ENCODE peak calls at places on chromosomes 7 and 10, in six cellular contexts. One of them, this sample, is unnamed.

GRCh38 chr7:15720849-15721471 is 34.5 kb upstream of the MEOX2 start:
- DNase-seq in stromal cell of bone marrow: peak
- DNase-seq in NCI-H1105: peak
- DNase-seq in posterior vena cava: no peak
- DNase-seq in AG20443: peak
- DNase-seq in nephron progenitor cell: peak
- DNase-seq in this sample: no peak

GRCh38 chr7:112938895-112939588 is 147.6 kb downstream of the GPR85 start:
- DNase-seq in stromal cell of bone marrow: no peak
- DNase-seq in NCI-H1105: peak
- DNase-seq in posterior vena cava: peak
- DNase-seq in AG20443: peak
- DNase-seq in nephron progenitor cell: peak
- DNase-seq in this sample: peak

GRCh38 chr7:149882264-149883048 is 8.7 kb downstream of the ATP6V0E2 start:
- DNase-seq in stromal cell of bone marrow: no peak
- DNase-seq in NCI-H1105: no peak
- DNase-seq in posterior vena cava: no peak
- DNase-seq in AG20443: no peak
- DNase-seq in nephron progenitor cell: no peak
- DNase-seq in this sample: no peak

GRCh38 chr7:98090116-98090515 is 16.5 kb upstream of the LMTK2 start:
- DNase-seq in stromal cell of bone marrow: no peak
- DNase-seq in NCI-H1105: no peak
- DNase-seq in posterior vena cava: no peak
- DNase-seq in AG20443: no peak
- DNase-seq in nephron progenitor cell: no peak
- DNase-seq in this sample: no peak

GRCh38 chr10:101693701-101694055 is 1.3 kb downstream of the FBXW4 start:
- DNase-seq in stromal cell of bone marrow: no peak
- DNase-seq in NCI-H1105: no peak
- DNase-seq in posterior vena cava: no peak
- DNase-seq in AG20443: peak
- DNase-seq in nephron progenitor cell: no peak
- DNase-seq in this sample: no peak

GRCh38 chr7:25297231-25297630 is 68.9 kb upstream of the NPVF start:
- DNase-seq in stromal cell of bone marrow: no peak
- DNase-seq in NCI-H1105: no peak
- DNase-seq in posterior vena cava: no peak
- DNase-seq in AG20443: no peak
- DNase-seq in nephron progenitor cell: no peak
- DNase-seq in this sample: no peak

GRCh38 chr10:54057357-54057756 is 743.7 kb downstream of the PCDH15 start:
- DNase-seq in stromal cell of bone marrow: no peak
- DNase-seq in NCI-H1105: no peak
- DNase-seq in posterior vena cava: no peak
- DNase-seq in AG20443: no peak
- DNase-seq in nephron progenitor cell: no peak
- DNase-seq in this sample: no peak

GRCh38 chr7:17376595-17376994 is 78.1 kb downstream of the AHR start:
- DNase-seq in stromal cell of bone marrow: no peak
- DNase-seq in NCI-H1105: no peak
- DNase-seq in posterior vena cava: no peak
- DNase-seq in AG20443: no peak
- DNase-seq in nephron progenitor cell: no peak
- DNase-seq in this sample: no peak

GRCh38 chr7:17983238-17984088 is 43.2 kb upstream of the SNX13 start:
- DNase-seq in stromal cell of bone marrow: no peak
- DNase-seq in NCI-H1105: no peak
- DNase-seq in posterior vena cava: no peak
- DNase-seq in AG20443: no peak
- DNase-seq in nephron progenitor cell: no peak
- DNase-seq in this sample: no peak